ENCODE peak calls at places on chromosomes 4 and X, in five cellular contexts. R is cardiac muscle cell, O is uterus, W is neuronal stem cell, K is Peyer's patch. E is an unnamed sample. For H3K36me3, the result is how much of the 10 kb centered on the place peaks cover.

GRCh38 chr4:180669637-180670036 is 1573.6 kb upstream of the TENM3 start:
- DNase-seq in R (no peak), O (no peak), W (no peak), K (no peak), E (no peak)

GRCh38 chr4:158090323-158090722 is 82.5 kb downstream of the GASK1B start:
- DNase-seq in R (peak), O (no peak), W (no peak), K (no peak), E (no peak)

GRCh38 chr4:174512745-174513144 is 9.5 kb downstream of the HPGD start:
- DNase-seq in R (no peak), O (no peak), W (no peak), K (no peak), E (no peak)

GRCh38 chr4:48033825-48034413 is 17.3 kb downstream of the NIPAL1 start:
- DNase-seq in R (peak), O (no peak), W (no peak), K (peak), E (peak)

GRCh38 chr4:103375278-103375677 is 177.1 kb upstream of the CENPE start:
- DNase-seq in R (peak), O (no peak), W (no peak), K (no peak), E (no peak)

GRCh38 chr4:76028242-76028859 is 5.1 kb upstream of the CXCL10 start:
- DNase-seq in R (peak), O (no peak), W (no peak), K (no peak), E (no peak)

GRCh38 chrX:72045141-72045540 is 86.6 kb downstream of the RTL5 start:
- DNase-seq in R (no peak), O (no peak), W (no peak), K (no peak), E (peak)

GRCh38 chr4:119835511-119835910 is 206.9 kb upstream of the PDE5A start:
- DNase-seq in R (no peak), O (no peak), W (no peak), K (no peak), E (no peak)

GRCh38 chr4:77006753-77007355 is 57.3 kb downstream of the SEPTIN11 start:
- DNase-seq in R (no peak), O (no peak), W (no peak), K (no peak), E (no peak)

GRCh38 chrX:71930298-71930697 is 19.7 kb downstream of the NHSL2 start:
- DNase-seq in R (peak), O (no peak), W (no peak), K (no peak), E (no peak)

GRCh38 chrX:47662144-47662657 is 3.2 kb upstream of the UXT start:
- DNase-seq in R (peak), O (no peak), W (no peak), K (no peak), E (no peak)

GRCh38 chr4:25158817-25159216 is 1.4 kb downstream of the SEPSECS start:
- DNase-seq in R (no peak), O (no peak), W (no peak), K (no peak), E (no peak)

GRCh38 chr4:42488114-42488513 is 90.8 kb downstream of the SHISA3 start:
- DNase-seq in R (no peak), O (no peak), W (no peak), K (no peak), E (no peak)

GRCh38 chr4:876780-877179 is 50.9 kb upstream of the CPLX1 start:
- DNase-seq in R (no peak), O (no peak), W (no peak), K (no peak), E (peak)

GRCh38 chr4:92406488-92406887 is 102.7 kb downstream of the GRID2 start:
- DNase-seq in R (no peak), O (no peak), W (no peak), K (no peak), E (no peak)

GRCh38 chrX:97751735-97752134 is 868.0 kb downstream of the RPA4 start:
- DNase-seq in R (no peak), O (no peak), W (no peak), K (no peak), E (no peak)

GRCh38 chr4:99723555-99724450 is 66.2 kb upstream of the C4orf54 start:
- DNase-seq in R (peak), O (peak), W (no peak), K (peak), E (no peak)

GRCh38 chrX:40496728-40497127 is 84.0 kb upstream of the ATP6AP2 start:
- DNase-seq in R (peak), O (peak), W (no peak), K (no peak), E (peak)

GRCh38 chr4:156933633-156934258 is 37.9 kb downstream of the PDGFC start:
- DNase-seq in R (peak), O (no peak), W (no peak), K (no peak), E (no peak)

GRCh38 chr4:23789765-23790164 is 100.1 kb downstream of the PPARGC1A start:
- DNase-seq in R (peak), O (peak), W (no peak), K (peak), E (no peak)

GRCh38 chr4:37891221-37892159 is 606 bp downstream of the TBC1D1 start:
- DNase-seq in R (peak), O (peak), W (peak), K (peak), E (peak)

GRCh38 chr4:159227984-159228383 is 125.1 kb downstream of the RAPGEF2 start:
- DNase-seq in R (peak), O (peak), W (peak), K (peak), E (no peak)
- H3K4me3 ChIP-seq in R (peak), O (peak), W (no peak), K (peak), E (no peak)

DNA sequence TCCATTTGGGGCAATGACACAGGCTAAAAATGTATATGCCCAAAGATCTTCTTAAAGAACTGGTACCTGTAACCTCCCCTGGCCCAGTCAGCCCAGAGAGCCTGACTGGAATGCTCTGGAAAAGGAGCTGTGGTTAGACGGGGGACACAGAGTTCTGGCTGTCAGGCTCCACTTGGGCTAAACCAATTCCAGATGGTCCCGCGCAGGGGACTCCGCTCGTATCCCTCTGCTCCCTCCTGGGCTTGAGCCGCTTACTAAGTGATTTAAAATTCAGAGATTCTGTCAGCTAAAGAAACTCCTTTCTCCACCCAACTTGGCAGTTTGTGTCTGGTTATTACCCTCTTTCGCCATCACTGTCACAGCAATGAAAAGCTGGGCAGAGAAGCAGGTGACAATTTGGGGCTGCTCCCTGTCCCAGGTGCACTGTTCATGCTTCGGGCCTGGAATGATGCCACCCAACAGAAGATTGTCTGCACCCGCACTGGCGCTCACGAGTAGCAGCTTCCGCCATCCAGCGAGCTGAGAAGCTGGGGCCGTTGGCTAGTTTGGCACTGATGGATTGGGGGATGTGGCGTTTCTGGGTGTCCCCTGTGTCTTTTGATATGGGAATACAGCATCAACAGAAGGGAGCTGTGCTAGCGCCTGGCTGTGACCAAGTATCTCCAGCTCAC is 6.6 kb upstream of the IRAK1 start:
- DNase-seq in R (no peak), O (no peak), W (no peak), K (no peak), E (no peak)
- H3K36me3 ChIP-seq in R (under half), O (under half), W (under half), K (under half), E (under half)

DNA sequence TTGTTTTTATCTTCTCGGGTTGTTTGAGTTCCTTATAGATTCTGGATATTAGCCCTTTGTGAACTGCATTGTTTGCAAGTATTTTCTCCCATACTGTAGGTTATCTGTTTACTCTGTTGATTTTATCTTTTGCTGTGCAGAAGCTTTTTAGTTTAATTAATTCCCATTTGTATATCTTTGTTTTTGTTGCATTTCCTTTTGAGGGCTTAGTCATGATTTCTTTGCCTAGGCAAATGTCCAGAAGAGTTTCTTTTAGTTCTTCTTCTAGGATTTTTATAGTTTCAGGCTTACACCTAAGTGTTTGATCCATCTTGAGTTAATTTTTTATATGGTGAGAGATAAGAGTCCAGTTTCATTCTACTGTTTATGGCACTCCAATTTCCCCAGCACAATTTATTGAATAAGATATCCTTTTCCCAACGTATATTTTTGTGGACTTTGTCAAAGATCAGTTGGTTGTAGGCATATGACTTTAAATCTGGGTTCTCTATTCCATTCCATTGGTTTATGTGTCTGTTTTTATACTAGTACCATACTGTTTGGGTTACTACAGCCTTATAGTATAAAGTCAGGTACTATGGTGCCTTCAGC is 54.3 kb downstream of the EGF start:
- DNase-seq in R (no peak), O (no peak), W (no peak), K (no peak), E (no peak)
- H3K4me3 ChIP-seq in R (no peak), O (no peak), W (no peak), K (no peak), E (no peak)

GRCh38 chr4:17618926-17619325 is 4.5 kb downstream of the MED28 start:
- DNase-seq in R (no peak), O (no peak), W (no peak), K (no peak), E (no peak)

GRCh38 chr4:17619416-17620105 is 5.1 kb downstream of the MED28 start:
- DNase-seq in R (no peak), O (no peak), W (no peak), K (no peak), E (no peak)

GRCh38 chr4:17624821-17625220 is 10.4 kb downstream of the MED28 start:
- DNase-seq in R (no peak), O (no peak), W (no peak), K (no peak), E (no peak)

GRCh38 chr4:17623451-17624001 is 9.1 kb downstream of the MED28 start:
- DNase-seq in R (no peak), O (no peak), W (no peak), K (no peak), E (no peak)
- H3K36me3 ChIP-seq in R (half or more), O (under half), W (half or more), K (half or more), E (half or more)

GRCh38 chrX:76428243-76429130 is 977 bp downstream of the MAGEE1 start:
- DNase-seq in R (no peak), O (peak), W (no peak), K (peak), E (peak)
- H3K4me3 ChIP-seq in R (peak), O (peak), W (peak), K (peak), E (peak)

DNA sequence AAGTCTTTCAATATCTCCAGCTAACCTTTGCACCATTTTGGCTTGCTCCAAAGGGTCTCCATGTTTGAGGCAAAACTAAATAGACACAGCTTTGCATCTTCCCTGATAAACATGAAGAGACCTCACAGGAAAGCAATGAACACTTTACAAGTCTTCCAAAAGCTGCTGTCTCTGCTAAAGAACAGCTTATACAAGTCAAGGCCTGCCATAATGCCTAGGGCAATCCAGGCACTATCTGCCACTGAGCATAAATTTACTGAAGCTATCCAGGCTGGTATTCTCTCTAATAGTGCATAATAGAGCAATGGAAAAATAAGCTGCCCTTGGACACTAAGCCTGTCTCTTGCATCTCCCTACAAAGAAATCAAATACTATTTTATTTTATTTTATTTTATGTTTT is 60.1 kb upstream of the S100G start:
- DNase-seq in R (no peak), O (no peak), W (no peak), K (no peak), E (no peak)
- H3K36me3 ChIP-seq in R (under half), O (under half), W (under half), K (under half), E (under half)

E was measured in H7.